ENCODE peak calls at places on chromosome 3, in six cellular contexts. One of them, this sample, is unnamed.

GRCh38 chr3:53216723-53217122 is 39.1 kb downstream of the TKT start:
- DNase-seq in H9: peak
- DNase-seq in spleen: no peak
- DNase-seq in glutamatergic neuron: no peak
- DNase-seq in brain microvascular endothelial cell: no peak
- DNase-seq in activated B cell treated with CpG ODN at 0.5 μM for 24 hours: no peak
- DNase-seq in this sample: no peak

GRCh38 chr3:175247629-175248028 is 388.5 kb downstream of the NAALADL2 start:
- DNase-seq in glutamatergic neuron: no peak
- DNase-seq in H9: no peak
- DNase-seq in spleen: no peak
- DNase-seq in activated B cell treated with CpG ODN at 0.5 μM for 24 hours: no peak
- DNase-seq in brain microvascular endothelial cell: no peak
- DNase-seq in this sample: no peak

GRCh38 chr3:157174265-157174615 is 14.3 kb upstream of the CCNL1 start:
- DNase-seq in glutamatergic neuron: peak
- DNase-seq in spleen: peak
- DNase-seq in activated B cell treated with CpG ODN at 0.5 μM for 24 hours: no peak
- DNase-seq in H9: no peak
- DNase-seq in brain microvascular endothelial cell: peak
- DNase-seq in this sample: peak

GRCh38 chr3:163476179-163476578 is 1602.1 kb downstream of the SI start:
- DNase-seq in spleen: no peak
- DNase-seq in brain microvascular endothelial cell: peak
- DNase-seq in activated B cell treated with CpG ODN at 0.5 μM for 24 hours: no peak
- DNase-seq in H9: no peak
- DNase-seq in glutamatergic neuron: no peak
- DNase-seq in this sample: no peak

GRCh38 chr3:69451594-69451993 is 65.7 kb upstream of the FRMD4B start:
- DNase-seq in spleen: no peak
- DNase-seq in brain microvascular endothelial cell: no peak
- DNase-seq in H9: no peak
- DNase-seq in activated B cell treated with CpG ODN at 0.5 μM for 24 hours: no peak
- DNase-seq in glutamatergic neuron: no peak
- DNase-seq in this sample: no peak

GRCh38 chr3:32815812-32816438 is 1.9 kb upstream of the TRIM71 start:
- DNase-seq in activated B cell treated with CpG ODN at 0.5 μM for 24 hours: no peak
- DNase-seq in spleen: no peak
- DNase-seq in brain microvascular endothelial cell: no peak
- DNase-seq in H9: no peak
- DNase-seq in glutamatergic neuron: peak
- DNase-seq in this sample: peak

GRCh38 chr3:96070682-96071081 is 743.7 kb upstream of the EPHA6 start:
- DNase-seq in spleen: no peak
- DNase-seq in activated B cell treated with CpG ODN at 0.5 μM for 24 hours: no peak
- DNase-seq in glutamatergic neuron: no peak
- DNase-seq in H9: no peak
- DNase-seq in brain microvascular endothelial cell: no peak
- DNase-seq in this sample: no peak

GRCh38 chr3:188052229-188052965 is 101.6 kb upstream of the LPP start:
- DNase-seq in H9: peak
- DNase-seq in spleen: no peak
- DNase-seq in brain microvascular endothelial cell: peak
- DNase-seq in activated B cell treated with CpG ODN at 0.5 μM for 24 hours: no peak
- DNase-seq in glutamatergic neuron: no peak
- DNase-seq in this sample: peak

GRCh38 chr3:53102601-53103147 is 27.6 kb downstream of the RFT1 start:
- DNase-seq in brain microvascular endothelial cell: no peak
- DNase-seq in activated B cell treated with CpG ODN at 0.5 μM for 24 hours: no peak
- DNase-seq in spleen: no peak
- DNase-seq in glutamatergic neuron: no peak
- DNase-seq in H9: no peak
- DNase-seq in this sample: no peak

GRCh38 chr3:192915306-192915705 is 2.4 kb downstream of the MB21D2 start:
- DNase-seq in H9: peak
- DNase-seq in spleen: no peak
- DNase-seq in glutamatergic neuron: peak
- DNase-seq in activated B cell treated with CpG ODN at 0.5 μM for 24 hours: no peak
- DNase-seq in brain microvascular endothelial cell: peak
- DNase-seq in this sample: no peak
- TF ChIP-seq CTCF in H9: peak
- TF ChIP-seq CTCF in spleen: no peak
- TF ChIP-seq CTCF in glutamatergic neuron: no peak
- TF ChIP-seq CTCF in activated B cell treated with CpG ODN at 0.5 μM for 24 hours: no peak
- TF ChIP-seq CTCF in brain microvascular endothelial cell: peak
- TF ChIP-seq CTCF in this sample: no peak

GRCh38 chr3:101848754-101849713 is at the start of gene NFKBIZ:
- DNase-seq in brain microvascular endothelial cell: peak
- DNase-seq in spleen: peak
- DNase-seq in H9: peak
- DNase-seq in glutamatergic neuron: peak
- DNase-seq in activated B cell treated with CpG ODN at 0.5 μM for 24 hours: peak
- DNase-seq in this sample: peak

GRCh38 chr3:101848326-101848725 is 988 bp upstream of the NFKBIZ start:
- DNase-seq in activated B cell treated with CpG ODN at 0.5 μM for 24 hours: no peak
- DNase-seq in spleen: no peak
- DNase-seq in glutamatergic neuron: no peak
- DNase-seq in H9: no peak
- DNase-seq in brain microvascular endothelial cell: no peak
- DNase-seq in this sample: no peak

GRCh38 chr3:101851072-101851471 is 1.8 kb downstream of the NFKBIZ start:
- DNase-seq in brain microvascular endothelial cell: no peak
- DNase-seq in spleen: no peak
- DNase-seq in glutamatergic neuron: no peak
- DNase-seq in activated B cell treated with CpG ODN at 0.5 μM for 24 hours: no peak
- DNase-seq in H9: no peak
- DNase-seq in this sample: no peak

GRCh38 chr3:101850327-101851048 is 1.2 kb downstream of the NFKBIZ start:
- DNase-seq in activated B cell treated with CpG ODN at 0.5 μM for 24 hours: no peak
- DNase-seq in spleen: no peak
- DNase-seq in glutamatergic neuron: no peak
- DNase-seq in brain microvascular endothelial cell: peak
- DNase-seq in H9: no peak
- DNase-seq in this sample: no peak

GRCh38 chr3:101849714-101850326 is 506 bp downstream of the NFKBIZ start:
- DNase-seq in glutamatergic neuron: peak
- DNase-seq in H9: peak
- DNase-seq in brain microvascular endothelial cell: no peak
- DNase-seq in activated B cell treated with CpG ODN at 0.5 μM for 24 hours: peak
- DNase-seq in spleen: peak
- DNase-seq in this sample: peak
- TF ChIP-seq CTCF in glutamatergic neuron: no peak
- TF ChIP-seq CTCF in H9: peak
- TF ChIP-seq CTCF in brain microvascular endothelial cell: no peak
- TF ChIP-seq CTCF in activated B cell treated with CpG ODN at 0.5 μM for 24 hours: no peak
- TF ChIP-seq CTCF in spleen: no peak
- TF ChIP-seq CTCF in this sample: no peak

GRCh38 chr3:46449755-46450552 is 14.8 kb downstream of the LTF start:
- DNase-seq in H9: peak
- DNase-seq in glutamatergic neuron: no peak
- DNase-seq in brain microvascular endothelial cell: no peak
- DNase-seq in activated B cell treated with CpG ODN at 0.5 μM for 24 hours: no peak
- DNase-seq in spleen: no peak
- DNase-seq in this sample: peak
- TF ChIP-seq CTCF in H9: peak
- TF ChIP-seq CTCF in glutamatergic neuron: peak
- TF ChIP-seq CTCF in brain microvascular endothelial cell: peak
- TF ChIP-seq CTCF in activated B cell treated with CpG ODN at 0.5 μM for 24 hours: no peak
- TF ChIP-seq CTCF in spleen: no peak
- TF ChIP-seq CTCF in this sample: peak

GRCh38 chr3:170387952-170388351 is 30.4 kb downstream of the SKIL start:
- DNase-seq in H9: no peak
- DNase-seq in spleen: no peak
- DNase-seq in glutamatergic neuron: no peak
- DNase-seq in brain microvascular endothelial cell: no peak
- DNase-seq in activated B cell treated with CpG ODN at 0.5 μM for 24 hours: no peak
- DNase-seq in this sample: no peak
- TF ChIP-seq CTCF in H9: peak
- TF ChIP-seq CTCF in spleen: no peak
- TF ChIP-seq CTCF in glutamatergic neuron: no peak
- TF ChIP-seq CTCF in brain microvascular endothelial cell: no peak
- TF ChIP-seq CTCF in activated B cell treated with CpG ODN at 0.5 μM for 24 hours: no peak
- TF ChIP-seq CTCF in this sample: no peak

GRCh38 chr3:60025071-60026055 is 975.5 kb upstream of the CFAP20DC start:
- DNase-seq in glutamatergic neuron: no peak
- DNase-seq in brain microvascular endothelial cell: peak
- DNase-seq in activated B cell treated with CpG ODN at 0.5 μM for 24 hours: no peak
- DNase-seq in spleen: no peak
- DNase-seq in H9: no peak
- DNase-seq in this sample: no peak
- TF ChIP-seq CTCF in glutamatergic neuron: no peak
- TF ChIP-seq CTCF in brain microvascular endothelial cell: no peak
- TF ChIP-seq CTCF in activated B cell treated with CpG ODN at 0.5 μM for 24 hours: no peak
- TF ChIP-seq CTCF in spleen: no peak
- TF ChIP-seq CTCF in H9: no peak
- TF ChIP-seq CTCF in this sample: no peak

GRCh38 chr3:152942366-152942765 is 107.4 kb downstream of the P2RY1 start:
- DNase-seq in glutamatergic neuron: no peak
- DNase-seq in brain microvascular endothelial cell: peak
- DNase-seq in H9: no peak
- DNase-seq in spleen: no peak
- DNase-seq in activated B cell treated with CpG ODN at 0.5 μM for 24 hours: no peak
- DNase-seq in this sample: no peak

GRCh38 chr3:152943645-152944044 is 108.7 kb downstream of the P2RY1 start:
- DNase-seq in glutamatergic neuron: no peak
- DNase-seq in H9: no peak
- DNase-seq in spleen: no peak
- DNase-seq in brain microvascular endothelial cell: no peak
- DNase-seq in activated B cell treated with CpG ODN at 0.5 μM for 24 hours: no peak
- DNase-seq in this sample: no peak

GRCh38 chr3:152941825-152942224 is 106.9 kb downstream of the P2RY1 start:
- DNase-seq in spleen: no peak
- DNase-seq in brain microvascular endothelial cell: no peak
- DNase-seq in activated B cell treated with CpG ODN at 0.5 μM for 24 hours: no peak
- DNase-seq in glutamatergic neuron: no peak
- DNase-seq in H9: no peak
- DNase-seq in this sample: no peak

GRCh38 chr3:152937234-152937633 is 102.3 kb downstream of the P2RY1 start:
- DNase-seq in spleen: no peak
- DNase-seq in activated B cell treated with CpG ODN at 0.5 μM for 24 hours: no peak
- DNase-seq in glutamatergic neuron: no peak
- DNase-seq in brain microvascular endothelial cell: no peak
- DNase-seq in H9: no peak
- DNase-seq in this sample: no peak

DNA sequence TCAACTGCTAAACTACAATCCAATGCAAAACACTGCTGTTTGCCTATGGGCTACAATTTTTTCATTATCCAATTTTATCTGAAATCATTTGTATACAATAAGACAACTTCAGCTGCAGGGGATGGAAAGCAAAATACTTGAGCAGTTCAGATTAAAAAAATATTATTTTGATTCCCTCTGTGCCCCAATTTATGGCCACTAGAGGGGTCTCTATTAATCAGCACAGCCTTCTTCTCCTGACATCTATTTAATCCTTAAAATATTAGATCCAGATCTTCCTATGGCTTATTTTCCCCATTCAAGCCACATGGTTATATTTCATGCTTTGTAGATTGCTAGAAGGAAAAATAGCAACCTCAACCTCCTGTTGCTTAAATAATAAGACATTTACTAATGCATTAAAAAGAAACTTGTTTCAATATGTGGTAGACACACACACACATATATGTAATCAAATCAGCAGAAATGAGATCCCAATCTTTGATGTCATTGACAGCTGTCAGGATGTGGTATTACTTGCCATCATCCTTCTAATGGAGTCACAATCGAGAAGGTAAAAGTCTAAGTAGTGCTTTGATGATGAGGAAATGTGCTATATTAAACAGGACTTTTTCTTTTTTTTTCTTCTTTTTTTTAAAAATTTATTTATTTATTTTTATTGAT is 104.2 kb downstream of the P2RY1 start:
- DNase-seq in glutamatergic neuron: no peak
- DNase-seq in H9: no peak
- DNase-seq in activated B cell treated with CpG ODN at 0.5 μM for 24 hours: no peak
- DNase-seq in spleen: no peak
- DNase-seq in brain microvascular endothelial cell: no peak
- DNase-seq in this sample: no peak
- TF ChIP-seq CTCF in glutamatergic neuron: no peak
- TF ChIP-seq CTCF in H9: peak
- TF ChIP-seq CTCF in activated B cell treated with CpG ODN at 0.5 μM for 24 hours: no peak
- TF ChIP-seq CTCF in spleen: no peak
- TF ChIP-seq CTCF in brain microvascular endothelial cell: peak
- TF ChIP-seq CTCF in this sample: peak

GRCh38 chr3:15427981-15428380 is 583 bp downstream of the EAF1 start:
- DNase-seq in glutamatergic neuron: no peak
- DNase-seq in spleen: no peak
- DNase-seq in brain microvascular endothelial cell: no peak
- DNase-seq in H9: no peak
- DNase-seq in activated B cell treated with CpG ODN at 0.5 μM for 24 hours: no peak
- DNase-seq in this sample: peak

GRCh38 chr3:15429080-15429479 is 1.7 kb downstream of the EAF1 start:
- DNase-seq in glutamatergic neuron: no peak
- DNase-seq in spleen: no peak
- DNase-seq in activated B cell treated with CpG ODN at 0.5 μM for 24 hours: no peak
- DNase-seq in brain microvascular endothelial cell: no peak
- DNase-seq in H9: no peak
- DNase-seq in this sample: no peak

GRCh38 chr3:15428539-15428938 is 1.1 kb downstream of the EAF1 start:
- DNase-seq in activated B cell treated with CpG ODN at 0.5 μM for 24 hours: no peak
- DNase-seq in H9: no peak
- DNase-seq in brain microvascular endothelial cell: peak
- DNase-seq in spleen: no peak
- DNase-seq in glutamatergic neuron: no peak
- DNase-seq in this sample: no peak

GRCh38 chr3:15426579-15427118 is 695 bp downstream of the METTL6 start:
- DNase-seq in brain microvascular endothelial cell: no peak
- DNase-seq in H9: no peak
- DNase-seq in spleen: no peak
- DNase-seq in glutamatergic neuron: no peak
- DNase-seq in activated B cell treated with CpG ODN at 0.5 μM for 24 hours: no peak
- DNase-seq in this sample: no peak

DNA sequence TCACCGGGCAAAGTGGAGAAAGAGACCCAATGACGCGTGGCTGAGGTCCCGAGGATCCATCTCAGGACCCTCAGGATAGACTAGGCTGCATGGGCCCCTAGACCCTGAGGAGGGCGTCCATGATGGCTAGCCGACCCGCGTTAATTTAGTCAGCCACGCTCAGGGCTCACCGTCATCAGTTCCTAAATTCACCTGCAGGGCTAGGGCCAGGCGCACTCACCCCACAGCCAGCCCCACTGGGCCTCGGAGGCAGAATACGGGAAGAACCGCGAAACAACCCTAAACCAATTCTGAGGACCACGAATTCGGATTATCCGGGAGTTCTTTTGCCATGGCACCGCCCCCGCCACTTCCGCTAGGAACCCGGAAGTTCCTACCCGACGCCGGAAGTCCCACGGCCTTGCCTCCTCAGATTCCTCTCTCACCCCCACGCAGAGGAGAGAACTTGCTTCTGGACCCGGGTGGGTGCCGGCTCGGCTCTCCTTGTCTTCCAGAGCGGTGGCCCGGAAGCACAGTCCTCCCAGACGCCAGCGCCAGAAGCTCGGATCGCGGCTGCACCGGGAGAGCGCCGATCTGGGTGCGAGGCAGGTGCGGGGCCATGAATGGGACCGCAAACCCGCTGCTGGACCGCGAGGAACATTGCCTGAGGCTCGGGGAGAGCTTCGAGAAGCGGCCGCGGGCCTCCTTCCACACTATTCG is at the start of the genes EAF1 and METTL6:
- DNase-seq in glutamatergic neuron: peak
- DNase-seq in spleen: peak
- DNase-seq in H9: peak
- DNase-seq in brain microvascular endothelial cell: peak
- DNase-seq in activated B cell treated with CpG ODN at 0.5 μM for 24 hours: peak
- DNase-seq in this sample: peak
- TF ChIP-seq CTCF in glutamatergic neuron: peak
- TF ChIP-seq CTCF in spleen: no peak
- TF ChIP-seq CTCF in H9: peak
- TF ChIP-seq CTCF in brain microvascular endothelial cell: peak
- TF ChIP-seq CTCF in activated B cell treated with CpG ODN at 0.5 μM for 24 hours: no peak
- TF ChIP-seq CTCF in this sample: no peak

GRCh38 chr3:7421065-7421464 is 560.1 kb downstream of the GRM7 start:
- DNase-seq in H9: no peak
- DNase-seq in spleen: no peak
- DNase-seq in glutamatergic neuron: no peak
- DNase-seq in brain microvascular endothelial cell: no peak
- DNase-seq in activated B cell treated with CpG ODN at 0.5 μM for 24 hours: no peak
- DNase-seq in this sample: no peak
- TF ChIP-seq CTCF in H9: peak
- TF ChIP-seq CTCF in spleen: no peak
- TF ChIP-seq CTCF in glutamatergic neuron: no peak
- TF ChIP-seq CTCF in brain microvascular endothelial cell: no peak
- TF ChIP-seq CTCF in activated B cell treated with CpG ODN at 0.5 μM for 24 hours: no peak
- TF ChIP-seq CTCF in this sample: no peak